ENCODE peak calls at places on chromosomes 3 and 15, in five cellular contexts. B is ovary, C is left lobe of liver, W is ELR, J is body of pancreas. X is an unnamed sample.

GRCh38 chr3:10299679-10300078 is 6.9 kb upstream of the GHRL start:
- DNase-seq in B (no peak), W (no peak), C (no peak), J (no peak), X (no peak)

GRCh38 chr3:30199096-30199734 is 407.2 kb upstream of the TGFBR2 start:
- DNase-seq in J (peak; percentile 65), W (peak; percentile 67), B (peak; percentile 35), C (peak; percentile 61), X (no peak)

GRCh38 chr3:114586119-114586518 is 292.3 kb downstream of the TIGIT start:
- DNase-seq in B (no peak), W (peak; percentile 23), C (no peak), J (no peak), X (no peak)

GRCh38 chr3:42613462-42613861 is 13.0 kb downstream of the NKTR start:
- DNase-seq in C (no peak), B (no peak), J (no peak), W (peak; percentile 37), X (no peak)

GRCh38 chr15:101170568-101171350 is 81.1 kb downstream of the CHSY1 start:
- DNase-seq in J (peak; percentile 39), W (peak; percentile 89), B (no peak), C (no peak), X (no peak)

GRCh38 chr3:128297401-128298138 is 144.3 kb downstream of the EEFSEC start:
- DNase-seq in J (peak; percentile 54), W (peak; percentile 82), C (peak; percentile 44), B (no peak), X (no peak)

GRCh38 chr3:170424879-170425278 is 6.2 kb downstream of the CLDN11 start:
- DNase-seq in B (no peak), W (no peak), C (no peak), J (no peak), X (no peak)

GRCh38 chr3:124883766-124884473 is 3.2 kb downstream of the ITGB5 start:
- DNase-seq in C (no peak), B (no peak), J (no peak), W (peak; percentile 82), X (no peak)

GRCh38 chr3:43490640-43491185 is 131.1 kb downstream of the ANO10 start:
- DNase-seq in B (no peak), J (no peak), W (no peak), C (no peak), X (no peak)

GRCh38 chr3:192879346-192880031 is 38.2 kb downstream of the MB21D2 start:
- DNase-seq in W (peak; percentile 100), C (no peak), J (peak; percentile 12), B (peak; percentile 20), X (peak; percentile 95)

GRCh38 chr3:77412591-77412990 is 372.7 kb downstream of the ROBO2 start:
- DNase-seq in B (no peak), W (peak; percentile 20), J (no peak), C (no peak), X (no peak)

GRCh38 chr3:115986555-115987207 is 363.4 kb downstream of the GAP43 start:
- DNase-seq in W (peak; percentile 86), B (no peak), C (no peak), J (no peak), X (no peak)

GRCh38 chr15:80985976-80986375 is 3.6 kb downstream of the MESD start:
- DNase-seq in C (no peak), W (no peak), B (no peak), J (no peak), X (no peak)

GRCh38 chr15:42042602-42043400 is 22.0 kb upstream of the PLA2G4E start:
- DNase-seq in C (peak; percentile 21), B (no peak), W (no peak), J (no peak), X (no peak)

GRCh38 chr3:127768346-127769008 is 53.8 kb downstream of the MGLL start:
- DNase-seq in B (no peak), W (peak; percentile 99), C (no peak), J (no peak), X (peak; percentile 95)

GRCh38 chr3:16415911-16416310 is 97.6 kb downstream of the RFTN1 start:
- DNase-seq in W (peak; percentile 45), B (no peak), J (no peak), C (no peak), X (no peak)

GRCh38 chr15:29105151-29105785 is 164.4 kb downstream of the NSMCE3 start:
- DNase-seq in W (no peak), J (no peak), B (no peak), C (no peak), X (no peak)

GRCh38 chr15:55823191-55823670 is 80.3 kb upstream of the PRTG start:
- DNase-seq in J (no peak), C (no peak), B (no peak), W (peak; percentile 21), X (no peak)

GRCh38 chr3:51137715-51138114 is 247.4 kb upstream of the MANF start:
- DNase-seq in C (no peak), W (no peak), B (no peak), J (no peak), X (no peak)

GRCh38 chr15:71112429-71112828 is 2.8 kb upstream of the THSD4 start:
- DNase-seq in B (no peak), W (peak; percentile 72), J (no peak), C (no peak), X (no peak)

GRCh38 chr3:137325934-137326333 is 368.2 kb downstream of the IL20RB start:
- DNase-seq in C (no peak), J (no peak), B (no peak), W (no peak), X (no peak)

GRCh38 chr15:67116742-67117141 is 51.3 kb downstream of the SMAD3 start:
- DNase-seq in J (no peak), C (no peak), W (peak; percentile 59), B (no peak), X (no peak)

GRCh38 chr15:91496754-91497691 is 356.5 kb upstream of the SLCO3A1 start:
- DNase-seq in B (no peak), C (peak; percentile 88), W (no peak), J (peak; percentile 15), X (no peak)

GRCh38 chr3:45462522-45463262 is 74.3 kb downstream of the LARS2 start:
- DNase-seq in B (no peak), J (no peak), W (no peak), C (no peak), X (no peak)

GRCh38 chr3:153595186-153595815 is 433.3 kb downstream of the RAP2B start:
- DNase-seq in J (no peak), C (no peak), W (peak; percentile 59), B (no peak), X (no peak)

GRCh38 chr3:52193059-52193458 is 4.9 kb upstream of the ALAS1 start:
- DNase-seq in J (no peak), B (no peak), C (peak; percentile 95), W (peak; percentile 79), X (no peak)

GRCh38 chr15:90154861-90155626 is 46.1 kb upstream of the SEMA4B start:
- DNase-seq in B (no peak), C (peak; percentile 89), W (peak; percentile 67), J (peak; percentile 90), X (no peak)

GRCh38 chr3:3927198-3927597 is 128.0 kb downstream of the LRRN1 start:
- DNase-seq in C (no peak), J (no peak), W (no peak), B (no peak), X (no peak)

GRCh38 chr15:74535388-74536084 is 5.5 kb upstream of the ARID3B start:
- DNase-seq in C (no peak), W (peak; percentile 48), J (no peak), B (no peak), X (no peak)

GRCh38 chr3:63863150-63864007 is at the start of the genes ATXN7 and THOC7:
- DNase-seq in W (peak; percentile 71), B (peak; percentile 55), C (peak; percentile 81), J (peak; percentile 69), X (no peak)

GRCh38 chr3:83224101-83224868 is 1462.8 kb upstream of the GBE1 start:
- DNase-seq in W (peak; percentile 1), C (no peak), B (no peak), J (no peak), X (no peak)

GRCh38 chr3:42101481-42101880 is 10.3 kb downstream of the TRAK1 start:
- DNase-seq in J (no peak), W (no peak), C (no peak), B (no peak), X (no peak)

GRCh38 chr15:64844576-64845140 is 2.9 kb downstream of the PLEKHO2 start:
- DNase-seq in W (no peak), J (no peak), B (no peak), C (no peak), X (no peak)

GRCh38 chr15:20346082-20346805 is 195.4 kb downstream of the GOLGA6L6 start:
- DNase-seq in J (no peak), B (no peak), W (no peak), C (peak; percentile 46), X (no peak)

GRCh38 chr3:179196700-179197099 is 48.5 kb downstream of the PIK3CA start:
- DNase-seq in C (no peak), J (no peak), W (no peak), B (no peak), X (no peak)

GRCh38 chr3:175743733-175744400 is 884.7 kb downstream of the NAALADL2 start:
- DNase-seq in B (no peak), C (no peak), W (peak; percentile 83), J (no peak), X (peak; percentile 50)